ENCODE peak calls at places on chromosomes 11 and 22, in seven cellular contexts. B is hepatic stellate cell, G is AG09309, J is head of caudate nucleus, N is smooth muscle cell of the brain vasculature, P is body of pancreas, D is skeletal muscle cell. A is an unnamed sample.

GRCh38 chr22:42292726-42293520 is 22.5 kb upstream of the TCF20 start:
- DNase-seq in J (no peak), N (no peak), D (no peak), G (no peak), P (no peak), B (no peak), A (no peak)

GRCh38 chr11:61537326-61537725 is 28.8 kb downstream of the LRRC10B start:
- DNase-seq in J (no peak), D (no peak), G (no peak), N (no peak), P (no peak), B (no peak), A (no peak)

GRCh38 chr11:115501895-115502589 is 2.2 kb downstream of the CADM1 start:
- DNase-seq in N (no peak), B (no peak), D (no peak), P (no peak), G (no peak), J (peak; percentile 28), A (peak; percentile 0)

GRCh38 chr11:69947059-69947771 is 128.0 kb upstream of the FGF3 start:
- DNase-seq in N (no peak), B (no peak), D (no peak), G (no peak), J (no peak), P (no peak), A (no peak)

GRCh38 chr11:37282367-37282766 is 684.3 kb upstream of the RAG2 start:
- DNase-seq in B (no peak), D (no peak), G (no peak), P (no peak), N (no peak), J (no peak), A (no peak)

GRCh38 chr22:19723990-19724827 is 870 bp downstream of the GP1BB start:
- DNase-seq in B (no peak), P (no peak), J (no peak), D (no peak), N (no peak), G (no peak), A (peak; percentile 73)

GRCh38 chr11:504053-504993 is 2.7 kb downstream of the RNH1 start:
- DNase-seq in P (peak; percentile 15), G (no peak), B (peak; percentile 56), J (no peak), N (no peak), D (no peak), A (peak; percentile 39)

GRCh38 chr22:28179392-28179791 is 260.3 kb upstream of the PITPNB start:
- DNase-seq in P (no peak), B (no peak), J (no peak), D (no peak), G (no peak), N (no peak), A (no peak)

GRCh38 chr22:49007013-49007653 is 820.5 kb downstream of the BRD1 start:
- DNase-seq in D (no peak), N (no peak), J (peak; percentile 2), B (no peak), P (peak; percentile 5), G (no peak), A (no peak)

GRCh38 chr11:14308114-14308896 is 50.7 kb downstream of the RRAS2 start:
- DNase-seq in N (no peak), B (no peak), J (no peak), P (no peak), G (no peak), D (no peak), A (peak; percentile 66)

GRCh38 chr11:76885390-76886097 is 24.8 kb downstream of the ACER3 start:
- DNase-seq in B (no peak), P (no peak), D (peak; percentile 27), N (peak; percentile 4), G (no peak), J (no peak), A (peak; percentile 92)

GRCh38 chr11:32426819-32427615 is 8.3 kb downstream of the WT1 start:
- DNase-seq in D (no peak), N (no peak), B (no peak), G (no peak), J (peak; percentile 33), P (no peak), A (no peak)

GRCh38 chr11:73248526-73249185 is 23.5 kb upstream of the P2RY6 start:
- DNase-seq in N (no peak), J (no peak), P (no peak), D (no peak), G (no peak), B (no peak), A (no peak)

GRCh38 chr11:113363406-113363805 is 24.2 kb upstream of the ANKK1 start:
- DNase-seq in G (no peak), D (no peak), N (no peak), J (peak; percentile 65), P (no peak), B (no peak), A (no peak)

GRCh38 chr11:17298302-17298701 is 21.8 kb downstream of the NUCB2 start:
- DNase-seq in P (no peak), G (no peak), B (no peak), D (no peak), J (no peak), N (no peak), A (no peak)

GRCh38 chr22:49726022-49726681 is 101.5 kb downstream of the BRD1 start:
- DNase-seq in B (no peak), N (no peak), G (no peak), J (no peak), P (no peak), D (no peak), A (no peak)

GRCh38 chr11:46295312-46295995 is 18.0 kb downstream of the CREB3L1 start:
- DNase-seq in J (peak; percentile 85), P (peak; percentile 66), N (no peak), D (no peak), B (peak; percentile 94), G (no peak), A (peak; percentile 71)